ENCODE peak calls at places on chromosomes 7 and 10, in six cellular contexts. B is cardiac muscle cell; C is naive thymus-derived CD8-positive, alpha-beta T cell; H is Caki2; E is GF-D8; A is skeletal muscle cell. D is an unnamed sample.

GRCh38 chr10:84902549-84902948 is 574.2 kb downstream of the CCSER2 start:
- DNase-seq in A (no peak), B (peak; percentile 23), E (no peak), H (no peak), C (no peak), D (no peak)

GRCh38 chr10:132919374-132920100 is 22.8 kb downstream of the CFAP46 start:
- DNase-seq in A (no peak), H (no peak), B (no peak), E (no peak), C (no peak), D (no peak)

GRCh38 chr10:99938563-99938962 is 71.2 kb downstream of the DNMBP start:
- DNase-seq in H (no peak), C (no peak), E (no peak), A (no peak), B (no peak), D (no peak)

GRCh38 chr7:24869572-24869971 is 110.4 kb downstream of the OSBPL3 start:
- DNase-seq in H (no peak), E (no peak), B (no peak), C (no peak), A (no peak), D (no peak)

GRCh38 chr10:58797356-58797755 is 284.7 kb downstream of the BICC1 start:
- DNase-seq in B (no peak), H (no peak), A (no peak), E (no peak), C (no peak), D (no peak)

GRCh38 chr10:85778074-85778473 is 588.5 kb downstream of the GRID1 start:
- DNase-seq in H (no peak), E (no peak), C (no peak), B (no peak), A (no peak), D (no peak)

GRCh38 chr10:118615888-118616287 is 20.4 kb upstream of the PRLHR start:
- DNase-seq in H (no peak), A (no peak), C (no peak), B (no peak), E (no peak), D (peak; percentile 17)

GRCh38 chr7:2959343-2959680 is 84.4 kb downstream of the CARD11 start:
- DNase-seq in H (no peak), A (no peak), C (no peak), E (peak; percentile 6), B (no peak), D (no peak)

GRCh38 chr10:4678023-4678950 is 147.7 kb upstream of the AKR1E2 start:
- DNase-seq in C (no peak), A (peak; percentile 76), H (peak; percentile 81), E (no peak), B (no peak), D (no peak)

GRCh38 chr10:113538131-113538530 is 14.7 kb upstream of the HABP2 start:
- DNase-seq in C (no peak), B (no peak), E (no peak), A (no peak), H (no peak), D (no peak)

GRCh38 chr10:17062493-17063487 is 66.8 kb downstream of the CUBN start:
- DNase-seq in E (no peak), B (no peak), C (no peak), A (no peak), H (peak; percentile 91), D (no peak)

GRCh38 chr10:96168546-96168945 is 38.4 kb downstream of the ZNF518A start:
- DNase-seq in A (no peak), B (no peak), H (no peak), C (no peak), E (no peak), D (no peak)

GRCh38 chr7:54672519-54672918 is 86.5 kb downstream of the SEC61G start:
- DNase-seq in A (no peak), B (no peak), E (no peak), H (no peak), C (no peak), D (peak; percentile 15)

GRCh38 chr7:3722396-3722846 is 421.4 kb downstream of the SDK1 start:
- DNase-seq in H (no peak), A (peak; percentile 4), E (no peak), C (peak; percentile 16), B (peak; percentile 74), D (peak; percentile 11)

GRCh38 chr10:50540826-50541122 is 83.0 kb downstream of the SGMS1 start:
- DNase-seq in A (no peak), H (no peak), E (no peak), C (no peak), B (no peak), D (no peak)

GRCh38 chr7:155580367-155580766 is 34.0 kb upstream of the CNPY1 start:
- DNase-seq in E (no peak), H (no peak), A (no peak), C (no peak), B (no peak), D (no peak)

GRCh38 chr7:136342221-136342620 is 365.1 kb upstream of the MTPN start:
- DNase-seq in H (no peak), A (no peak), B (no peak), E (no peak), C (no peak), D (no peak)

GRCh38 chr10:35394411-35394851 is 58.1 kb downstream of the CCNY start:
- DNase-seq in B (no peak), H (peak; percentile 82), C (no peak), A (no peak), E (no peak), D (no peak)

GRCh38 chr10:103621778-103622115 is 128.2 kb downstream of the NEURL1 start:
- DNase-seq in C (no peak), E (no peak), A (no peak), H (no peak), B (no peak), D (no peak)

GRCh38 chr10:77770081-77770867 is 132.7 kb upstream of the KCNMA1 start:
- DNase-seq in A (no peak), E (no peak), H (no peak), B (no peak), C (no peak), D (no peak)

GRCh38 chr10:72068901-72069446 is 19.4 kb downstream of the SPOCK2 start:
- DNase-seq in E (no peak), C (no peak), B (no peak), A (no peak), H (no peak), D (no peak)

GRCh38 chr10:44827431-44828006 is 83.6 kb upstream of the TMEM72 start:
- DNase-seq in A (no peak), H (no peak), C (no peak), B (no peak), E (no peak), D (no peak)